ENCODE peak calls at places on chromosomes 16 and 17, in five cellular contexts. S, G, A, R and D are unnamed samples.

GRCh38 chr16:22206847-22207714 is 1.0 kb downstream of the EEF2K start:
- DNase-seq in S (no peak), A (peak), G (peak), R (peak), D (no peak)

GRCh38 chr16:89828870-89829629 is 775 bp downstream of the SPIRE2 start:
- DNase-seq in A (no peak), G (no peak), R (peak), S (no peak), D (no peak)

GRCh38 chr16:8958344-8958808 is 5.3 kb downstream of the USP7 start:
- DNase-seq in S (no peak), G (no peak), A (no peak), R (no peak), D (no peak)

GRCh38 chr16:57264950-57265371 is 19.5 kb downstream of the PLLP start:
- DNase-seq in S (no peak), A (no peak), R (no peak), G (no peak), D (no peak)

GRCh38 chr17:14784997-14785696 is 480.0 kb downstream of the PMP22 start:
- DNase-seq in G (no peak), S (no peak), R (peak), A (no peak), D (no peak)

GRCh38 chr17:29433551-29433950 is 43.4 kb downstream of the TAOK1 start:
- DNase-seq in R (no peak), A (no peak), S (no peak), G (no peak), D (no peak)

GRCh38 chr17:47741109-47741792 is 8.2 kb downstream of the TBX21 start:
- DNase-seq in G (no peak), A (no peak), R (no peak), S (no peak), D (no peak)

GRCh38 chr17:7328840-7329359 is at the start of gene NEURL4:
- DNase-seq in G (no peak), A (no peak), R (peak), S (no peak), D (no peak)

GRCh38 chr17:77687921-77688320 is 270.6 kb upstream of the TNRC6C start:
- DNase-seq in A (no peak), S (no peak), G (no peak), R (no peak), D (no peak)

GRCh38 chr16:88468289-88469129 is 15.4 kb downstream of the ZFPM1 start:
- DNase-seq in G (peak), R (peak), A (no peak), S (no peak), D (no peak)

GRCh38 chr16:10561001-10561400 is 19.4 kb downstream of the EMP2 start:
- DNase-seq in A (no peak), R (no peak), G (no peak), S (no peak), D (no peak)

GRCh38 chr16:1494129-1494640 is 1.0 kb downstream of the TELO2 start:
- DNase-seq in A (no peak), S (no peak), R (peak), G (peak), D (no peak)